ENCODE peak calls at places on chromosomes 3 and 15, in five cellular contexts. One of them, this sample, is unnamed.

GRCh38 chr3:100216713-100217112 is 44.1 kb upstream of the TBC1D23 start:
- DNase-seq in kidney: no peak
- DNase-seq in kidney epithelial cell: no peak
- DNase-seq in cardiac muscle cell: no peak
- DNase-seq in pancreas: no peak
- DNase-seq in this sample: no peak

GRCh38 chr3:189586941-189587687 is 44.1 kb upstream of the TP63 start:
- DNase-seq in kidney epithelial cell: no peak
- DNase-seq in kidney: no peak
- DNase-seq in cardiac muscle cell: no peak
- DNase-seq in pancreas: no peak
- DNase-seq in this sample: no peak

GRCh38 chr15:62665449-62665848 is 377.1 kb upstream of the TPM1 start:
- DNase-seq in pancreas: no peak
- DNase-seq in kidney: no peak
- DNase-seq in kidney epithelial cell: no peak
- DNase-seq in cardiac muscle cell: peak; percentile 93
- DNase-seq in this sample: no peak

GRCh38 chr3:356947-357346 is 160.4 kb downstream of the CHL1 start:
- DNase-seq in cardiac muscle cell: no peak
- DNase-seq in kidney epithelial cell: peak; percentile 61
- DNase-seq in pancreas: no peak
- DNase-seq in kidney: peak; percentile 73
- DNase-seq in this sample: no peak

GRCh38 chr3:30421261-30421660 is 185.1 kb upstream of the TGFBR2 start:
- DNase-seq in kidney epithelial cell: no peak
- DNase-seq in pancreas: no peak
- DNase-seq in kidney: no peak
- DNase-seq in cardiac muscle cell: peak; percentile 85
- DNase-seq in this sample: peak; percentile 67

GRCh38 chr3:107367353-107367752 is 9.9 kb upstream of the CCDC54 start:
- DNase-seq in kidney epithelial cell: peak; percentile 32
- DNase-seq in kidney: no peak
- DNase-seq in pancreas: no peak
- DNase-seq in cardiac muscle cell: peak; percentile 74
- DNase-seq in this sample: peak; percentile 24

GRCh38 chr3:197613187-197613586 is 57.4 kb upstream of the BDH1 start:
- DNase-seq in pancreas: no peak
- DNase-seq in cardiac muscle cell: no peak
- DNase-seq in kidney: no peak
- DNase-seq in kidney epithelial cell: no peak
- DNase-seq in this sample: no peak

GRCh38 chr15:82709081-82709420 is 624 bp downstream of the AP3B2 start:
- DNase-seq in pancreas: no peak
- DNase-seq in cardiac muscle cell: no peak
- DNase-seq in kidney: no peak
- DNase-seq in kidney epithelial cell: no peak
- DNase-seq in this sample: no peak

GRCh38 chr3:194536883-194537637 is 50.3 kb upstream of the ATP13A3 start:
- DNase-seq in cardiac muscle cell: no peak
- DNase-seq in pancreas: peak; percentile 85
- DNase-seq in kidney epithelial cell: no peak
- DNase-seq in kidney: peak; percentile 81
- DNase-seq in this sample: no peak

GRCh38 chr3:190321789-190322603 is at the start of gene CLDN1:
- DNase-seq in kidney: peak; percentile 94
- DNase-seq in pancreas: peak; percentile 98
- DNase-seq in kidney epithelial cell: no peak
- DNase-seq in cardiac muscle cell: peak; percentile 81
- DNase-seq in this sample: no peak

GRCh38 chr15:37370938-37371337 is 270.6 kb upstream of the MEIS2 start:
- DNase-seq in cardiac muscle cell: no peak
- DNase-seq in kidney epithelial cell: no peak
- DNase-seq in pancreas: no peak
- DNase-seq in kidney: no peak
- DNase-seq in this sample: no peak

GRCh38 chr3:32220006-32220405 is 18.5 kb upstream of the CMTM8 start:
- DNase-seq in pancreas: no peak
- DNase-seq in kidney: no peak
- DNase-seq in kidney epithelial cell: no peak
- DNase-seq in cardiac muscle cell: no peak
- DNase-seq in this sample: no peak

GRCh38 chr15:89576417-89576773 is 1.1 kb downstream of the TICRR start:
- DNase-seq in pancreas: no peak
- DNase-seq in kidney: no peak
- DNase-seq in kidney epithelial cell: no peak
- DNase-seq in cardiac muscle cell: peak; percentile 20
- DNase-seq in this sample: no peak

GRCh38 chr3:15610083-15610482 is 8.5 kb downstream of the BTD start:
- DNase-seq in pancreas: no peak
- DNase-seq in kidney epithelial cell: peak; percentile 34
- DNase-seq in kidney: no peak
- DNase-seq in cardiac muscle cell: peak; percentile 91
- DNase-seq in this sample: peak; percentile 37

GRCh38 chr15:101499863-101500713 is 10.6 kb upstream of the PCSK6 start:
- DNase-seq in pancreas: peak; percentile 80
- DNase-seq in cardiac muscle cell: no peak
- DNase-seq in kidney epithelial cell: no peak
- DNase-seq in kidney: no peak
- DNase-seq in this sample: no peak

DNA sequence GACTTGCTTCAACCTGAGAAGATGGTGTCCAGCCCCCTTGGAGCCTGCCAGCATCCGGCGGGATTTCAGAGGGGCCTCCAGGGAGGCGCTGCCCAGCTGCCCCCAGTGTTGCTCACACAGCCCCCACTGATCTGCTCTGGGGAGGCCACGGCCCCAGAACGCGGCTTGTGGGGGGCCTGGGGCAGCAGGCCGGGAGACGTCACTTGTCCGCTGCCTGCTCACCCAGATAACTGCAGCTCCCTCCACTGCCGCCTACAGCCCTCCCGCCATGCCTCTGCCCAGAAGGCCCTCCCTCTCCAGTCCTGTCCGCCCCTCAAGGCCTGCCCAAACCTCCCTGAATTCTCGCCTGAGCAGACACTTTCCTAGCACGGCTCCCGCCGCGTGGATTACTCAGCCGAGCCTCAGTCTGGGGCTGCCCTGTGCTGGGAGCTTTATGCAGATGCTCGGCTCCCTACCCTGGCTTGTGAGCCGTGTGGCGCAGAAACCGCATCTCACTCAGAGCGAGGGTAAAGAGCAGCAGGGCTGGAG is 17.2 kb upstream of the ADIPOQ start:
- DNase-seq in cardiac muscle cell: peak; percentile 80
- DNase-seq in pancreas: peak; percentile 56
- DNase-seq in kidney: peak; percentile 86
- DNase-seq in kidney epithelial cell: no peak
- DNase-seq in this sample: no peak
- H3K4me3 ChIP-seq in cardiac muscle cell: no peak overlapping the region
- H3K4me3 ChIP-seq in pancreas: no peak overlapping the region
- H3K4me3 ChIP-seq in kidney: no peak overlapping the region
- H3K4me3 ChIP-seq in kidney epithelial cell: no peak overlapping the region
- H3K4me3 ChIP-seq in this sample: peak overlapping the region; percentile 29

GRCh38 chr3:123447749-123448502 is 964 bp downstream of the ADCY5 start:
- DNase-seq in cardiac muscle cell: no peak
- DNase-seq in kidney epithelial cell: no peak
- DNase-seq in kidney: no peak
- DNase-seq in pancreas: peak; percentile 76
- DNase-seq in this sample: no peak
- TF ChIP-seq CTCF in cardiac muscle cell: no peak
- TF ChIP-seq CTCF in kidney epithelial cell: no peak
- TF ChIP-seq CTCF in kidney: peak; percentile 29
- TF ChIP-seq CTCF in pancreas: no peak
- TF ChIP-seq CTCF in this sample: peak; percentile 4

GRCh38 chr3:120908803-120909601 is 997 bp downstream of the STXBP5L start:
- DNase-seq in pancreas: no peak
- DNase-seq in cardiac muscle cell: peak; percentile 1
- DNase-seq in kidney epithelial cell: no peak
- DNase-seq in kidney: peak; percentile 66
- DNase-seq in this sample: no peak
- H3K4me3 ChIP-seq in pancreas: peak overlapping the region; percentile 42
- H3K4me3 ChIP-seq in cardiac muscle cell: peak overlapping the region; percentile 45
- H3K4me3 ChIP-seq in kidney epithelial cell: peak overlapping the region; percentile 29
- H3K4me3 ChIP-seq in kidney: peak overlapping the region; percentile 43
- H3K4me3 ChIP-seq in this sample: peak overlapping the region; percentile 52

GRCh38 chr3:51800758-51801140 is 21.7 kb upstream of the IQCF6 start:
- DNase-seq in pancreas: no peak
- DNase-seq in kidney: no peak
- DNase-seq in kidney epithelial cell: no peak
- DNase-seq in cardiac muscle cell: no peak
- DNase-seq in this sample: no peak
- TF ChIP-seq CTCF in pancreas: no peak
- TF ChIP-seq CTCF in kidney: no peak
- TF ChIP-seq CTCF in kidney epithelial cell: no peak
- TF ChIP-seq CTCF in cardiac muscle cell: no peak
- TF ChIP-seq CTCF in this sample: no peak

DNA sequence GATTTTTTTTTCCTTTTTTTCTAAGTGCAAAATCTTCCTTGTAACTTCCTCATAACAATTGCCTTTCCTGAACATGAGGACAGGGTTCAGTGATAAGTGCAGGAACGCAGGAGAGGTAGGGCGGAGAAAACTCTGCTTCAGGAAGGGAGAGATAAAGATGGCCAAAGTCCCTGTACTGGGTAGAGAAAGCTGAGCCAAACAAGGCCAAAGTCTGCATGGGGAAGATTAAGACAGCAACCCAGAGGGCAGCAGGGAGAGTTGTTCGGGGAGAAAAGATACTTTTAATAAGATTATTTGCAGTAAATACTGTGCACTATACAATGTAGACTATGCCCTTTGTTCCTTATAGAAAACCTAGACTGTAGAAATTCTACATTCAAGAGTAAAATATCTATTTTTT is 55.4 kb upstream of the LRRFIP2 start:
- DNase-seq in kidney: no peak
- DNase-seq in kidney epithelial cell: no peak
- DNase-seq in pancreas: no peak
- DNase-seq in cardiac muscle cell: no peak
- DNase-seq in this sample: no peak
- H3K4me3 ChIP-seq in kidney: no peak overlapping the region
- H3K4me3 ChIP-seq in kidney epithelial cell: no peak overlapping the region
- H3K4me3 ChIP-seq in pancreas: no peak overlapping the region
- H3K4me3 ChIP-seq in cardiac muscle cell: no peak overlapping the region
- H3K4me3 ChIP-seq in this sample: no peak overlapping the region

GRCh38 chr15:100346866-100347512 is 5.2 kb upstream of the ADAMTS17 start:
- DNase-seq in pancreas: no peak
- DNase-seq in cardiac muscle cell: no peak
- DNase-seq in kidney epithelial cell: no peak
- DNase-seq in kidney: no peak
- DNase-seq in this sample: no peak

GRCh38 chr15:100349321-100349695 is 7.5 kb upstream of the ADAMTS17 start:
- DNase-seq in kidney: no peak
- DNase-seq in cardiac muscle cell: no peak
- DNase-seq in pancreas: no peak
- DNase-seq in kidney epithelial cell: no peak
- DNase-seq in this sample: no peak

GRCh38 chr15:100348578-100348977 is 6.8 kb upstream of the ADAMTS17 start:
- DNase-seq in kidney epithelial cell: no peak
- DNase-seq in cardiac muscle cell: no peak
- DNase-seq in pancreas: no peak
- DNase-seq in kidney: no peak
- DNase-seq in this sample: no peak

GRCh38 chr15:100350434-100351226 is 8.9 kb upstream of the ADAMTS17 start:
- DNase-seq in kidney: no peak
- DNase-seq in kidney epithelial cell: no peak
- DNase-seq in cardiac muscle cell: peak; percentile 95
- DNase-seq in pancreas: no peak
- DNase-seq in this sample: peak; percentile 12

DNA sequence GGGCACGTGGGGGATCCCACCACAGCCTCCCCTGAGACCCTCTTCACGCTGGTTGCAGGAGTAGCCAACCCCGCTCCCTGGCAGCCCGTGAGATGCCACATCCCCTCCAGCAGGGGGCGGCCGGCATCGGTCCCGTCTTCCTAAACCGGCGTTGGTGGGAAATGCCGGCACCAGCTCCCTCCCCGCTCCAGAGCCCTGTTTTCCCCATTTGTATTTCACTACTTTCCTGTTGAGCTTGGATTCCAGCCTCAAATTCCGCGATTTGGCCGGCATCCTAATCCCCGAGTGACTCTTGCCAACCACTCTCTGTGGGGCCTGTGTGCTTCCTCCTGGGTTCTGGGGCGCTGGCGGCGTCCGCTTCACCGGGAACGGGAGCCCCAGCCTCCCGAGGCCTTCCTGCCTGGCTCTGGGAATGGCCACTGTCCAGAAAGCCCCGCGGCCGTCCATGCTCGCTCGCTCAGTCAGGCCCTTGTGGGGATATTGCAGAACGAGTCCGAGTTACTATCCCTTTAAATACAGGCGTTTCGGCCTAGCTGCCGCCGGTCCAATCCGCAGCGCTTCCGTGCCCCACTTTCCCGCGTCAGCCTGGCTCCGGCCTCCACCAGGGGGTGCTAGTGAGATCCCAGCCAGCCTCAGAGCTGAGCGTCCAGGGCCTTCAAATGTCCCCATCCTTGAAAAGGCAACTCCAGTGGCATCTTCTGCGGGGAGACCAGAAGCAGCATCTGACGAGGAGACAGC is 8.1 kb upstream of the ADAMTS17 start:
- DNase-seq in kidney: peak; percentile 96
- DNase-seq in pancreas: peak; percentile 97
- DNase-seq in kidney epithelial cell: peak; percentile 34
- DNase-seq in cardiac muscle cell: peak; percentile 97
- DNase-seq in this sample: no peak
- TF ChIP-seq CTCF in kidney: peak; percentile 95
- TF ChIP-seq CTCF in pancreas: peak; percentile 98
- TF ChIP-seq CTCF in kidney epithelial cell: peak; percentile 97
- TF ChIP-seq CTCF in cardiac muscle cell: peak; percentile 98
- TF ChIP-seq CTCF in this sample: peak; percentile 75

DNA sequence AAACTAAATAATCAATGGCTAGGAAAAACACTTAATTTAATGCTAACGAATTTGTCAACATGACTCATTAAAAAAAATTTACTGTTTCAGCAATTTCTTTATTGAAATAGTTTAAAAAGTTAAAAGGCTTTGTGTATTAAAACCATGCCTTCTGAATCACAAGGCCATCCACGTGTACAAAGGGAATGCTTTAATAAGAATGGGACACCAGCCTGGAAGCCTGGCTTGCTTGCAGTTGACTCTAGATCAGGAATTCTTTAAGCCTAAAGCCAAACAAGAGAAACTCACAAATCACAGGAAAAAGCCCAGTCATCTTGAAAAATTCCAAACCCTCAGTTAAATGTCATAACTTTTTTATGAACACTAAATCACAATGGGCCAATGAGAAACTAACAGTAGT is 137.6 kb downstream of the PEAK1 start:
- DNase-seq in pancreas: no peak
- DNase-seq in kidney epithelial cell: no peak
- DNase-seq in kidney: no peak
- DNase-seq in cardiac muscle cell: peak; percentile 48
- DNase-seq in this sample: peak; percentile 73
- H3K4me3 ChIP-seq in pancreas: no peak overlapping the region
- H3K4me3 ChIP-seq in kidney epithelial cell: no peak overlapping the region
- H3K4me3 ChIP-seq in kidney: no peak overlapping the region
- H3K4me3 ChIP-seq in cardiac muscle cell: no peak overlapping the region
- H3K4me3 ChIP-seq in this sample: no peak overlapping the region

GRCh38 chr3:186930143-186930638 is at the start of gene ST6GAL1:
- DNase-seq in kidney: peak; percentile 91
- DNase-seq in pancreas: peak; percentile 69
- DNase-seq in cardiac muscle cell: peak; percentile 83
- DNase-seq in kidney epithelial cell: no peak
- DNase-seq in this sample: no peak
- TF ChIP-seq CTCF in kidney: peak; percentile 33
- TF ChIP-seq CTCF in pancreas: no peak
- TF ChIP-seq CTCF in cardiac muscle cell: peak; percentile 66
- TF ChIP-seq CTCF in kidney epithelial cell: peak; percentile 70
- TF ChIP-seq CTCF in this sample: peak; percentile 43